ENCODE peak calls at places on chromosomes 2 and 18, in five cellular contexts. P, E, L, C and N are unnamed samples.

GRCh38 chr18:74499633-74500032 is 3.5 kb downstream of the CNDP2 start:
- DNase-seq in P (peak; percentile 50), E (peak; percentile 71), L (peak; percentile 84), C (no peak), N (peak; percentile 62)

GRCh38 chr2:44169155-44169898 is 652 bp downstream of the PPM1B start:
- DNase-seq in P (peak; percentile 38), E (peak; percentile 41), L (peak; percentile 62), C (peak; percentile 63), N (peak; percentile 65)

GRCh38 chr2:20448246-20449046 is 1.6 kb downstream of the RHOB start:
- DNase-seq in P (no peak), E (peak; percentile 36), L (no peak), C (no peak), N (peak; percentile 37)

GRCh38 chr2:178280261-178280852 is 86.0 kb downstream of the OSBPL6 start:
- DNase-seq in P (peak; percentile 80), E (no peak), L (no peak), C (no peak), N (peak; percentile 80)

GRCh38 chr2:6948081-6949008 is 31.1 kb downstream of the RNF144A start:
- DNase-seq in P (no peak), E (no peak), L (no peak), C (no peak), N (no peak)

GRCh38 chr2:145563752-145564615 is 1044.1 kb upstream of the ZEB2 start:
- DNase-seq in P (peak; percentile 49), E (no peak), L (no peak), C (no peak), N (peak; percentile 12)

GRCh38 chr18:57772387-57772799 is 30.7 kb downstream of the ATP8B1 start:
- DNase-seq in P (peak; percentile 33), E (peak; percentile 79), L (peak; percentile 72), C (no peak), N (no peak)

GRCh38 chr18:744824-745597 is 32.6 kb upstream of the ENOSF1 start:
- DNase-seq in P (no peak), E (no peak), L (no peak), C (no peak), N (no peak)

GRCh38 chr18:23226930-23227728 is 91.8 kb downstream of the CABLES1 start:
- DNase-seq in P (peak; percentile 45), E (no peak), L (no peak), C (no peak), N (peak; percentile 93)

GRCh38 chr18:4921548-4921947 is 275.5 kb downstream of the AKAIN1 start:
- DNase-seq in P (no peak), E (no peak), L (no peak), C (no peak), N (no peak)

GRCh38 chr18:36186461-36187137 is 698 bp upstream of the MOCOS start:
- DNase-seq in P (peak; percentile 13), E (peak; percentile 40), L (peak; percentile 71), C (no peak), N (peak; percentile 13)

GRCh38 chr18:36187138-36187825 is at the start of gene MOCOS:
- DNase-seq in P (peak; percentile 55), E (peak; percentile 89), L (peak; percentile 90), C (peak; percentile 80), N (peak; percentile 53)

GRCh38 chr18:36187826-36188721 is 777 bp downstream of the MOCOS start:
- DNase-seq in P (peak; percentile 48), E (peak; percentile 30), L (no peak), C (no peak), N (no peak)

GRCh38 chr18:36189486-36189885 is 2.2 kb downstream of the MOCOS start:
- DNase-seq in P (no peak), E (no peak), L (no peak), C (no peak), N (no peak)

GRCh38 chr18:36188912-36189311 is 1.6 kb downstream of the MOCOS start:
- DNase-seq in P (no peak), E (no peak), L (no peak), C (no peak), N (no peak)
- TF ChIP-seq CTCF in P (no peak), E (no peak), L (no peak), C (no peak), N (no peak)

DNA sequence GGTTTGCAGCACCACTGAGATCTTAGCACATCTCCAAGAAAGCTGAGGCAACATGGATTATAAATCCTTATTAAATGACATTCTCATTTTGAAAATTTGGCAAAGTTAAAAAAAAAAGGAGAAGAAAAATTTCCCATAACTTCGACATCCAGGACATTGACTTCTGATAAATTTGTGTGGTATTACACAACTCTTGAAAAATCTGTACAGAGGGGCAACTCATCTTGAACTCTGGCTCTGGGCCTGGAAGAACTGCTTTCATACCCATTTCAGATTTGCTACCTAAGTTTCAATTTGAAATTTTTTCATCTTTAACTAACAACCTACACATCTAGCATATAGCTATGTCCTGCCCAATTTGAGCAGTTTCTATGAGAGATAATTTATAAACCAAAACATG is 118.0 kb upstream of the UGP2 start:
- DNase-seq in P (no peak), E (no peak), L (no peak), C (no peak), N (no peak)
- TF ChIP-seq CTCF in P (no peak), E (no peak), L (no peak), C (no peak), N (no peak)

DNA sequence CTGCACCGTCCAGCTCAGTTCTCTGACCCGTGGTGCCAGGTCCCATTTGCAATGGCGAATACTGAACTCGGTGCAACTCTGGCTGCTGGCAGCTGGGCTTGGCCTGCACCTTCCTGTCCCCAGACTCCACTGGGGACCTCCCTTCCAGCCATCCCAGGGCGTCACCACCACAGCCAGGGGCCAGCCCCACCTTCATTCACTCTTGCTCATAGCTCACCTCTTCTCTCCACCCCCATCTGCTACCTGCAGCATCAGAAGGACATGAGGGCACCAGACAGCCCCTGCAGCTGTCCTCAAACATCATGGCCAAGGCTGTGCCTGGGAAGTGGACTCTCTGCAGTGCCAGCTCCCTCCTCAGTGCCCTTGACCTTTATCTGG is 16.2 kb upstream of the ALPI start:
- DNase-seq in P (no peak), E (no peak), L (no peak), C (no peak), N (no peak)
- TF ChIP-seq CTCF in P (peak; percentile 29), E (no peak), L (peak; percentile 33), C (peak; percentile 45), N (no peak)

GRCh38 chr2:1656961-1657841 is 87.1 kb downstream of the PXDN start:
- DNase-seq in P (no peak), E (no peak), L (peak; percentile 6), C (no peak), N (no peak)
- TF ChIP-seq CTCF in P (no peak), E (no peak), L (no peak), C (no peak), N (no peak)